ENCODE peak calls at places on chromosome 18, in four cellular contexts. Y, I, R and U are unnamed samples.

GRCh38 chr18:10559566-10560456 is 34.0 kb downstream of the NAPG start:
- DNase-seq in I (peak; percentile 25), Y (peak; percentile 26), R (no peak), U (peak; percentile 21)

GRCh38 chr18:44130365-44130942 is 550.2 kb upstream of the SETBP1 start:
- DNase-seq in R (peak; percentile 4), Y (peak; percentile 36), I (no peak), U (peak; percentile 5)

GRCh38 chr18:26190506-26190905 is 35.7 kb upstream of the TAF4B start:
- DNase-seq in R (no peak), Y (no peak), I (peak; percentile 74), U (no peak)

GRCh38 chr18:44897445-44898215 is 216.9 kb downstream of the SETBP1 start:
- DNase-seq in R (no peak), Y (no peak), I (no peak), U (no peak)

GRCh38 chr18:30920757-30921156 is 121.8 kb downstream of the DSC3 start:
- DNase-seq in R (no peak), I (no peak), Y (no peak), U (no peak)

GRCh38 chr18:24567199-24567598 is 106.8 kb downstream of the HRH4 start:
- DNase-seq in R (no peak), I (no peak), Y (no peak), U (no peak)

GRCh38 chr18:8863427-8863826 is 158.1 kb downstream of the MTCL1 start:
- DNase-seq in I (no peak), Y (no peak), R (no peak), U (no peak)

GRCh38 chr18:65938592-65939372 is 188.0 kb downstream of the CDH7 start:
- DNase-seq in R (no peak), Y (peak; percentile 1), I (peak; percentile 5), U (peak; percentile 8)

GRCh38 chr18:34880882-34881852 is 160.0 kb upstream of the MAPRE2 start:
- DNase-seq in I (no peak), Y (no peak), R (no peak), U (no peak)

GRCh38 chr18:61471832-61472406 is 138.7 kb downstream of the CDH20 start:
- DNase-seq in R (no peak), Y (no peak), I (no peak), U (no peak)

GRCh38 chr18:53033128-53033527 is 693.1 kb downstream of the DCC start:
- DNase-seq in Y (no peak), I (no peak), R (no peak), U (no peak)

GRCh38 chr18:74407888-74408287 is 49.2 kb downstream of the DIPK1C start:
- DNase-seq in I (no peak), Y (no peak), R (no peak), U (no peak)

GRCh38 chr18:31612124-31612523 is 20.4 kb downstream of the TTR start:
- DNase-seq in R (no peak), I (no peak), Y (no peak), U (no peak)

GRCh38 chr18:54776282-54776977 is 51.8 kb upstream of the RAB27B start:
- DNase-seq in I (peak; percentile 12), R (peak; percentile 3), Y (no peak), U (peak; percentile 1)

GRCh38 chr18:51196811-51197660 is 445 bp downstream of the MEX3C start:
- DNase-seq in R (peak; percentile 39), I (no peak), Y (peak; percentile 15), U (peak; percentile 75)

GRCh38 chr18:46290440-46291020 is 186.3 kb downstream of the HAUS1 start:
- DNase-seq in Y (no peak), R (no peak), I (no peak), U (no peak)

GRCh38 chr18:58828399-58829121 is 36.1 kb upstream of the ZNF532 start:
- DNase-seq in Y (no peak), I (no peak), R (no peak), U (no peak)

GRCh38 chr18:69948919-69949537 is 1.4 kb upstream of the CD226 start:
- DNase-seq in R (no peak), Y (peak; percentile 26), I (peak; percentile 88), U (peak; percentile 56)

GRCh38 chr18:73279499-73279898 is 411.7 kb upstream of the NETO1 start:
- DNase-seq in I (no peak), R (no peak), Y (no peak), U (no peak)

GRCh38 chr18:1394426-1394825 is 489.8 kb downstream of the ADCYAP1 start:
- DNase-seq in Y (no peak), R (no peak), I (no peak), U (no peak)

GRCh38 chr18:10121028-10121427 is 207.2 kb downstream of the VAPA start:
- DNase-seq in R (no peak), Y (no peak), I (no peak), U (no peak)

GRCh38 chr18:9419956-9420631 is 55.2 kb upstream of the RALBP1 start:
- DNase-seq in R (no peak), Y (no peak), I (no peak), U (no peak)

GRCh38 chr18:12689256-12689655 is 13.3 kb downstream of the CEP76 start:
- DNase-seq in Y (no peak), I (no peak), R (no peak), U (no peak)

GRCh38 chr18:3029215-3029972 is 16.4 kb upstream of the LPIN2 start:
- DNase-seq in I (no peak), Y (no peak), R (peak; percentile 24), U (peak; percentile 48)

GRCh38 chr18:52341617-52342381 is 1.8 kb downstream of the DCC start:
- DNase-seq in R (no peak), Y (peak; percentile 5), I (no peak), U (no peak)

GRCh38 chr18:67864677-67865340 is 348.3 kb upstream of the DSEL start:
- DNase-seq in R (no peak), I (no peak), Y (no peak), U (no peak)

GRCh38 chr18:2515408-2515807 is 55.9 kb downstream of the METTL4 start:
- DNase-seq in R (no peak), I (no peak), Y (no peak), U (no peak)

GRCh38 chr18:28175047-28175929 is 1.6 kb downstream of the CDH2 start:
- DNase-seq in I (no peak), Y (no peak), R (no peak), U (no peak)

GRCh38 chr18:58015045-58015444 is 29.0 kb upstream of the NEDD4L start:
- DNase-seq in R (no peak), Y (peak; percentile 47), I (peak; percentile 71), U (no peak)

GRCh38 chr18:44036500-44036899 is 644.2 kb upstream of the SETBP1 start:
- DNase-seq in R (no peak), I (no peak), Y (no peak), U (no peak)

GRCh38 chr18:45602926-45603325 is 12.3 kb upstream of the SLC14A2 start:
- DNase-seq in I (no peak), Y (no peak), R (no peak), U (no peak)

GRCh38 chr18:23156134-23156533 is 20.8 kb downstream of the CABLES1 start:
- DNase-seq in Y (no peak), I (no peak), R (no peak), U (no peak)

GRCh38 chr18:8818982-8819381 is 113.6 kb downstream of the MTCL1 start:
- DNase-seq in Y (no peak), R (no peak), I (no peak), U (no peak)

DNA sequence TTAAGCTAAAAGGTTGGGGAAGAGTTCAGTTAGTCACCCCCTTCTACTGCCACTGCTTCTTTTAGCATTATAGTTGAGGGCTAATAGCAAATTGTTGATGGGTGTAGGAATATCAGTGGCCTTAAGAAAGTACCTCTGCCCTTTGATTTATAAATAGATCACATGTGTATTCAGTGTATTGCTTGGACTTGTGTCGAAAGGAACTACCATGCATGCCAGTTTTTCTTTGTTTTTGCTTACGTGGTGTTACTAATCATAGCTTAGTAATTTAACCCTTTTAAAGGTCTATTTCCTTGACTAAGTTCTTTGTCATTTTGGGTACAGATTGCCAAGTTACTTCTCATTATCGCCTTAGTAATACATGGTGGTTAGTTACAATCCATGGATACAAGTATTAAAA is 85.6 kb downstream of the MIB1 start:
- DNase-seq in R (no peak), Y (no peak), I (no peak), U (no peak)
- TF ChIP-seq SPI1 in R (no peak), Y (no peak), I (no peak), U (no peak)

DNA sequence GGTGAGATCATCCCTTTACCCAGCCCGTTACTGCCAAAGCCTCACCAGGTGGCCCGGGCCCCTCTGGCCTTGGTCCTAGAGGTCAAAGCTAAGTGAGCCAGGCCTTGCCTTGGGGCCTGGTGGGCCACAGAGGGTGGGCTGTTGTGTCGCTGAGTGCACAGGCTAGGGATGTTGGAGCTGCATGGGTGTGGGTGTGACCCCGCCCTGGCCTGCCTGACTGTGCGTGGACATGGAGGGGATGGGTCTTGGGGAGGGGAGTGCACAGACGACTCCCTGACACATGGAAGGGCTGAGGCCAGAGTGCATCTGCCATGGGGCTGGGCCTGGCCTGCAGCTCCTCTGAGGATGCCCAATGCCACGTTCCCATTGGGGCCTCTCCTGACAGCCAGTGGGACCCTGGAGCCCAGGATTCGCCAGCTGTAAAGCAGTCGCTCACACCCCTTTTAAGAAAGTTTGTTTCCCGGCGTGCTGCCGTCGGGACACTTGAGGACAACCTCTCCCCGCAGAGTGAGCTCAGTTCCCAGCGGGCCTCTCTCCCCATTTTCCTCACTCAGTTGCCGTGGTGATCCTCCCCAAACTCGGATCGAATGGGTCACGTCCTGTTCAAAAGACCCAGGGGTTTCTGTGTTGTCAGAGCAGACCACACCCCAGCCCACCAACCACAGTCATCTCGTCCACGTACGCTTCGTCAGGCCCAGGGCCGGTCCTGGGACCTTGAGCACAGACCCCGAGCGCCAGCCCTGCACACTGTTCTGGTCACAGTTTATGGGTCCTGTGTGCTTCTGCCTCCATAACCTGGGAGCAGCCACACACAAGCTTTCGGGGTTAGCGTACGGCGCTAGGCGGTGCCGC is 93.5 kb downstream of the NFATC1 start:
- DNase-seq in I (no peak), R (no peak), Y (no peak), U (no peak)
- TF ChIP-seq SPI1 in I (no peak), R (no peak), Y (no peak), U (no peak)

GRCh38 chr18:49734836-49735235 is 78.5 kb downstream of the ACAA2 start:
- DNase-seq in Y (no peak), I (no peak), R (no peak), U (no peak)

GRCh38 chr18:49731421-49731841 is 81.9 kb downstream of the ACAA2 start:
- DNase-seq in R (no peak), Y (no peak), I (no peak), U (no peak)

GRCh38 chr18:49733896-49734585 is 79.3 kb downstream of the ACAA2 start:
- DNase-seq in Y (no peak), I (no peak), R (no peak), U (no peak)

GRCh38 chr18:49731860-49732311 is 81.4 kb downstream of the ACAA2 start:
- DNase-seq in R (no peak), I (no peak), Y (no peak), U (no peak)

GRCh38 chr18:49733321-49733720 is 80.0 kb downstream of the ACAA2 start:
- DNase-seq in R (no peak), I (no peak), Y (no peak), U (no peak)
- TF ChIP-seq SPI1 in R (no peak), I (no peak), Y (no peak), U (no peak)

DNA sequence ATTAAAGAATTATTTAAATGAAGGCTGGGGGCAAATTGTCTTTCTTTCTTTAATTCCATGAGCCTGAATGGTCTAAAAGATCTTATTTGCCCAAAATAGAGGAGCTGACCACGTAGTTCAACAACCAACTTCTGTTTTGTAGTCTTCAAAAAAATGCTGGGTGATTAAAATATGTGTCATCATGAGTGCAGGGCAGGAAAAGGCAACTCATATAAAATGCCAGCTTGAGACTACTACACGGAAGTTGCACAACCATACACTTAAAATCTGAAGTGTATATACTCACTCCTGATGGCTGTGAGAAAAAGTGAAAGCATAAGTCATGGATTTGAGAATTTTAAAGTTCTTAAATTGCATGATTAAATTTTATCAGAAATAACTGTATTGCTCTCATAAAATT is 210.9 kb downstream of the DYM start:
- DNase-seq in I (no peak), Y (no peak), R (no peak), U (peak; percentile 74)
- TF ChIP-seq SPI1 in I (no peak), Y (no peak), R (no peak), U (no peak)